ENCODE peak calls at places on chromosomes 11 and 22, in seven cellular contexts. A is left ventricle myocardium inferior; Y is stimulated activated CD4-positive, alpha-beta T cell treated with anti-CD3 and anti-CD28 coated beads, Interleukin-2, amount 100 ng/mL, for 48 hours; N is stimulated activated CD8-positive, alpha-beta memory T cell treated with anti-CD3 and anti-CD28 coated beads, Interleukin-4, amount 100 ng/mL, for 1 hour; C is stromal cell of bone marrow; T is epithelial cell of esophagus; M is adrenal gland. Q is an unnamed sample.

GRCh38 chr22:40443675-40444482 is 73.5 kb downstream of the SGSM3 start:
- DNase-seq in A (peak; percentile 38), Y (no peak), N (no peak), C (no peak), T (no peak), M (no peak), Q (no peak)

GRCh38 chr11:71103266-71103665 is 149.1 kb downstream of the SHANK2 start:
- DNase-seq in A (no peak), Y (no peak), N (no peak), C (peak; percentile 34), T (peak; percentile 60), M (peak; percentile 23), Q (no peak)

GRCh38 chr11:73645972-73646631 is at the start of gene PLEKHB1:
- DNase-seq in A (no peak), Y (no peak), N (no peak), C (no peak), T (no peak), M (no peak), Q (no peak)

GRCh38 chr11:126115253-126115540 is 52.5 kb upstream of the CDON start:
- DNase-seq in A (peak; percentile 81), Y (no peak), N (no peak), C (no peak), T (no peak), M (no peak), Q (no peak)

GRCh38 chr11:119491753-119492455 is 68.9 kb upstream of the THY1 start:
- DNase-seq in A (no peak), Y (no peak), N (no peak), C (no peak), T (peak; percentile 28), M (no peak), Q (no peak)

GRCh38 chr22:27668828-27669797 is 132.4 kb downstream of the MN1 start:
- DNase-seq in A (peak; percentile 87), Y (no peak), N (no peak), C (peak; percentile 36), T (peak; percentile 68), M (peak; percentile 96), Q (peak; percentile 84)

GRCh38 chr22:30221121-30221992 is 25.2 kb downstream of the LIF start:
- DNase-seq in A (no peak), Y (peak; percentile 36), N (peak; percentile 13), C (no peak), T (no peak), M (no peak), Q (no peak)

GRCh38 chr11:116715383-116715782 is 57.4 kb downstream of the BUD13 start:
- DNase-seq in A (no peak), Y (no peak), N (no peak), C (no peak), T (no peak), M (no peak), Q (no peak)

GRCh38 chr11:201936-202335 is 5.3 kb downstream of the BET1L start:
- DNase-seq in A (no peak), Y (no peak), N (no peak), C (no peak), T (no peak), M (no peak), Q (no peak)

GRCh38 chr11:126426820-126427749 is 71.6 kb downstream of the ST3GAL4 start:
- DNase-seq in A (no peak), Y (no peak), N (no peak), C (no peak), T (no peak), M (peak; percentile 73), Q (peak; percentile 20)

GRCh38 chr11:78762105-78762504 is 187.4 kb upstream of the NARS2 start:
- DNase-seq in A (no peak), Y (no peak), N (no peak), C (no peak), T (no peak), M (no peak), Q (no peak)

GRCh38 chr11:59141673-59142460 is 789 bp upstream of the FAM111A start:
- DNase-seq in A (no peak), Y (no peak), N (no peak), C (no peak), T (no peak), M (no peak), Q (no peak)

GRCh38 chr22:35154937-35155387 is 89.0 kb downstream of the ISX start:
- DNase-seq in A (peak; percentile 26), Y (peak; percentile 5), N (no peak), C (peak; percentile 26), T (peak; percentile 48), M (peak; percentile 61), Q (peak; percentile 45)

GRCh38 chr22:46376908-46377565 is 41.5 kb downstream of the TRMU start:
- DNase-seq in A (no peak), Y (no peak), N (no peak), C (no peak), T (no peak), M (peak; percentile 66), Q (no peak)

GRCh38 chr11:105219670-105220069 is 80.1 kb upstream of the CARD18 start:
- DNase-seq in A (no peak), Y (no peak), N (no peak), C (no peak), T (no peak), M (no peak), Q (no peak)

GRCh38 chr11:16041207-16041606 is 315.1 kb downstream of the SOX6 start:
- DNase-seq in A (no peak), Y (no peak), N (no peak), C (no peak), T (no peak), M (no peak), Q (no peak)

GRCh38 chr11:11464555-11464954 is 111.5 kb upstream of the CSNK2A3 start:
- DNase-seq in A (no peak), Y (no peak), N (no peak), C (no peak), T (peak; percentile 35), M (no peak), Q (no peak)

GRCh38 chr11:1564535-1565172 is 7.4 kb downstream of the DUSP8 start:
- DNase-seq in A (peak; percentile 75), Y (no peak), N (no peak), C (peak; percentile 18), T (peak; percentile 74), M (peak; percentile 97), Q (no peak)

GRCh38 chr11:128610765-128611617 is 23.6 kb upstream of the ETS1 start:
- DNase-seq in A (no peak), Y (no peak), N (no peak), C (no peak), T (no peak), M (peak; percentile 31), Q (no peak)

GRCh38 chr11:59208956-59209355 is 3.8 kb downstream of the MPEG1 start:
- DNase-seq in A (no peak), Y (peak; percentile 14), N (no peak), C (no peak), T (no peak), M (no peak), Q (no peak)

GRCh38 chr22:29626497-29627195 is 23.2 kb downstream of the NF2 start:
- DNase-seq in A (no peak), Y (no peak), N (no peak), C (peak; percentile 78), T (peak; percentile 89), M (no peak), Q (no peak)

GRCh38 chr22:46053563-46054090 is 76.7 kb upstream of the WNT7B start:
- DNase-seq in A (peak; percentile 82), Y (peak; percentile 35), N (no peak), C (no peak), T (peak; percentile 79), M (peak; percentile 81), Q (no peak)

GRCh38 chr11:4626207-4627105 is 10.8 kb upstream of the OR51D1 start:
- DNase-seq in A (no peak), Y (peak; percentile 55), N (no peak), C (peak; percentile 54), T (peak; percentile 85), M (peak; percentile 36), Q (peak; percentile 72)

GRCh38 chr11:103920933-103921332 is 115.5 kb upstream of the DDI1 start:
- DNase-seq in A (no peak), Y (no peak), N (no peak), C (no peak), T (no peak), M (no peak), Q (no peak)

GRCh38 chr11:67262731-67263675 is 3.3 kb upstream of the GRK2 start:
- DNase-seq in A (peak; percentile 83), Y (peak; percentile 74), N (no peak), C (peak; percentile 73), T (peak; percentile 92), M (peak; percentile 85), Q (no peak)

GRCh38 chr22:36580846-36581245 is 51.9 kb upstream of the EIF3D start:
- DNase-seq in A (no peak), Y (no peak), N (no peak), C (no peak), T (no peak), M (no peak), Q (no peak)

GRCh38 chr11:37449146-37449545 is 851.1 kb upstream of the RAG2 start:
- DNase-seq in A (no peak), Y (no peak), N (no peak), C (peak; percentile 43), T (peak; percentile 66), M (no peak), Q (peak; percentile 4)

GRCh38 chr11:72760543-72761400 is 8.6 kb upstream of the ARAP1 start:
- DNase-seq in A (no peak), Y (no peak), N (no peak), C (no peak), T (no peak), M (no peak), Q (no peak)

Q was measured in NCI-H460.